ENCODE peak calls at places on chromosomes 4 and X, in six cellular contexts. I is neural crest cell, Z is GM12865, X is HFF-Myc, M is AG04450, C is brain microvascular endothelial cell. H is an unnamed sample.

GRCh38 chrX:101999644-102000539 is 68.1 kb upstream of the ZMAT1 start:
- DNase-seq in I (no peak), Z (no peak), X (no peak), M (no peak), C (no peak), H (no peak)

GRCh38 chrX:3129256-3129655 is 88.0 kb downstream of the ARSF start:
- DNase-seq in I (no peak), Z (no peak), X (peak; percentile 20), M (no peak), C (no peak), H (no peak)

GRCh38 chr4:109648266-109648996 is 54.8 kb downstream of the CASP6 start:
- DNase-seq in I (no peak), Z (peak; percentile 70), X (no peak), M (no peak), C (peak; percentile 28), H (no peak)

GRCh38 chr4:152590179-152591031 is 54.5 kb upstream of the FBXW7 start:
- DNase-seq in I (no peak), Z (peak; percentile 50), X (peak; percentile 84), M (peak; percentile 81), C (peak; percentile 93), H (no peak)

GRCh38 chr4:171983935-171984805 is 171.0 kb downstream of the GALNTL6 start:
- DNase-seq in I (no peak), Z (no peak), X (no peak), M (no peak), C (peak; percentile 12), H (no peak)

GRCh38 chrX:4570141-4570540 is 856.7 kb upstream of the PRKX start:
- DNase-seq in I (no peak), Z (no peak), X (no peak), M (no peak), C (no peak), H (no peak)

GRCh38 chrX:132876933-132877332 is 81.5 kb downstream of the HS6ST2 start:
- DNase-seq in I (no peak), Z (no peak), X (no peak), M (no peak), C (no peak), H (no peak)

GRCh38 chrX:127649011-127649410 is 403.2 kb downstream of the ACTRT1 start:
- DNase-seq in I (no peak), Z (no peak), X (no peak), M (no peak), C (no peak), H (no peak)

GRCh38 chr4:73776363-73776762 is 36.0 kb downstream of the CXCL8 start:
- DNase-seq in I (no peak), Z (no peak), X (peak; percentile 39), M (peak; percentile 63), C (peak; percentile 85), H (no peak)

GRCh38 chr4:104616401-104616820 is 121.7 kb upstream of the CXXC4 start:
- DNase-seq in I (no peak), Z (no peak), X (no peak), M (no peak), C (no peak), H (no peak)

GRCh38 chrX:149312936-149313432 is 192.1 kb downstream of the IDS start:
- DNase-seq in I (no peak), Z (no peak), X (no peak), M (no peak), C (no peak), H (no peak)

GRCh38 chr4:48375651-48376291 is 34.4 kb downstream of the SLAIN2 start:
- DNase-seq in I (no peak), Z (no peak), X (peak; percentile 56), M (peak; percentile 74), C (peak; percentile 91), H (no peak)

GRCh38 chrX:51837926-51838325 is 55.5 kb upstream of the MAGED1 start:
- DNase-seq in I (no peak), Z (no peak), X (peak; percentile 43), M (no peak), C (peak; percentile 26), H (no peak)

GRCh38 chr4:73707269-73707875 is 33.0 kb upstream of the CXCL8 start:
- DNase-seq in I (no peak), Z (no peak), X (no peak), M (no peak), C (no peak), H (no peak)

GRCh38 chr4:147754037-147754445 is 22.2 kb downstream of the ARHGAP10 start:
- DNase-seq in I (no peak), Z (no peak), X (peak; percentile 70), M (peak; percentile 82), C (peak; percentile 81), H (no peak)

GRCh38 chr4:40454816-40455215 is 119.7 kb downstream of the CHRNA9 start:
- DNase-seq in I (no peak), Z (no peak), X (no peak), M (no peak), C (no peak), H (no peak)

GRCh38 chr4:186900232-186900900 is 176.7 kb upstream of the FAT1 start:
- DNase-seq in I (no peak), Z (no peak), X (no peak), M (peak; percentile 24), C (peak; percentile 93), H (no peak)

GRCh38 chrX:80879143-80879542 is 69.5 kb upstream of the BRWD3 start:
- DNase-seq in I (no peak), Z (peak; percentile 0), X (no peak), M (no peak), C (no peak), H (peak; percentile 2)

GRCh38 chrX:8607326-8607725 is 124.6 kb downstream of the ANOS1 start:
- DNase-seq in I (no peak), Z (no peak), X (no peak), M (no peak), C (peak; percentile 28), H (no peak)

GRCh38 chr4:40956726-40957255 is 207.0 kb downstream of the NSUN7 start:
- DNase-seq in I (no peak), Z (no peak), X (no peak), M (no peak), C (no peak), H (no peak)

GRCh38 chr4:140234697-140235060 is 80.7 kb upstream of the MAML3 start:
- DNase-seq in I (no peak), Z (no peak), X (no peak), M (no peak), C (no peak), H (peak; percentile 37)

GRCh38 chr4:140237616-140238352 is 83.8 kb upstream of the MAML3 start:
- DNase-seq in I (peak; percentile 63), Z (no peak), X (peak; percentile 96), M (peak; percentile 88), C (peak; percentile 68), H (no peak)

GRCh38 chr4:140236649-140237160 is 82.7 kb upstream of the MAML3 start:
- DNase-seq in I (no peak), Z (no peak), X (no peak), M (no peak), C (no peak), H (no peak)

GRCh38 chr4:140229881-140230280 is 75.9 kb upstream of the MAML3 start:
- DNase-seq in I (no peak), Z (no peak), X (no peak), M (no peak), C (no peak), H (no peak)

DNA sequence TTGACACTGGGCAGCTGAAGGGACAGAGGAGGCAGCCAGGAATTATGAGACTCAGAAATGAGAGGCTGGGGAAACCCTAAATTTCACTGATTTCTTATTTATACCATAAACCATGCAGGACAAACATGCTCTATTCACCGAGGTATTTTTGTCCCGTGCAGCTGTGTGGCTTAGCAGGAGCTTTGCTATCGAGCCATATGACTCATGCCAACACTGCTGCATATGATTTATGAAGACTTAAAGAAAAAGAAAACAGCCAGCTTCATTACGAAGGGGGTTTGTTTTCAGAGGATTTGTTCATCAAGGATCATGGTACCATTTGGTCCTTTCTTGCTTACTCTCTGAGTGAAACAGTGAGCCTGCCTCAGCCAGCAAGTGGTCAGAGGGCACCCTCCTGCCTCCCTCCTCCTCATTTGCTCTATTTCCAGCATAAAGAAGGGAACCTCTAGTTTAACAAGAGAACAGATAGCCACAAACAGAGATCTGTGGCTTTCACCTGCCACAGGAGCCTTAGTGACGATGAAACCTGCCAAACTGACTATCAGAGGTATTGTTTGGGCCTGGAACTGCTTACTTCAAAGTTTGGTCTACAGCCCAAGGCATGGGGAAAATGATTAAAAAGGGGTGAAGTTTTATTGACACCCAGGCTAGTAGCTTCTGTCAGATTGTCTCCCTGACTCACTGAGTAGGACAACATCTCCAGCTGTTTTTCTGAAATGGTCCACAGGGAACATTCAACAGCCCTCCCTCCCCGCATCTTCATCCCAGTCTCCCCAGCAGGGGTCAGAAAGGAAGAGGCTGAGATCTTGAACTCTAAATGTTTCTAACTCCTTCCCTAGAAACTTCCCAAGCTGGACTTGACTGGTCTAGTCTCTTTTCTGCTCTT is 80.1 kb upstream of the MAML3 start:
- DNase-seq in I (no peak), Z (no peak), X (no peak), M (peak; percentile 61), C (peak; percentile 69), H (peak; percentile 28)
- TF ChIP-seq CTCF in I (no peak), Z (no peak), X (peak; percentile 12), M (peak; percentile 26), C (peak; percentile 26), H (no peak)

GRCh38 chrX:65300104-65300809 is 234.3 kb downstream of the LAS1L start:
- DNase-seq in I (no peak), Z (no peak), X (no peak), M (no peak), C (no peak), H (no peak)
- TF ChIP-seq CTCF in I (no peak), Z (no peak), X (no peak), M (no peak), C (no peak), H (no peak)

DNA sequence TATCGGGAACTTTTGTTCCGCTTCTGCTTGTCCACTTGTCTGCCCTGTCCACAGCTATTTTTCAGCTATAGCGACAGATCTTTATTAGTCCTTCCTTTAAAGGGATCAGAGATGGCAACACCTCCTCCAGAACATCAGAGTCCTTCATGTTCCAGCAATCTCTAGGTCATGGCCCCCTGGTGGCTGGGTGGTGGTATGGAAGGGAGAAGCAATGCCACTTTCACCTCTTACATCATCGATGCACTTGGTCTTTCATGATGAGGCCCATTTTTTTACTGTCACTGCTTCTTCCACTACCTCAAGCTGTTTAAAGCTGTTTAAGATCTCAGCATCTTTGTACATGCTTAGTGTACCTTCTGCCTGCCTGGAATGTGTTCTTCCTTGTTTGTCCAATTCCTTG is 106.7 kb downstream of the ARHGAP6 start:
- DNase-seq in I (no peak), Z (peak; percentile 49), X (no peak), M (no peak), C (no peak), H (peak; percentile 58)
- TF ChIP-seq CTCF in I (peak; percentile 49), Z (peak; percentile 29), X (peak; percentile 47), M (peak; percentile 37), C (peak; percentile 61), H (peak; percentile 44)

GRCh38 chrX:139206914-139207313 is 323.6 kb upstream of the F9 start:
- DNase-seq in I (no peak), Z (no peak), X (no peak), M (no peak), C (no peak), H (no peak)

GRCh38 chrX:139202742-139203410 is 327.7 kb upstream of the F9 start:
- DNase-seq in I (peak; percentile 39), Z (no peak), X (no peak), M (no peak), C (no peak), H (no peak)

GRCh38 chrX:139204576-139204902 is 326.0 kb upstream of the F9 start:
- DNase-seq in I (peak; percentile 16), Z (no peak), X (no peak), M (no peak), C (no peak), H (no peak)

GRCh38 chrX:139203681-139204575 is 326.6 kb upstream of the F9 start:
- DNase-seq in I (peak; percentile 53), Z (peak; percentile 9), X (no peak), M (no peak), C (no peak), H (no peak)

GRCh38 chrX:139204903-139205667 is 325.5 kb upstream of the F9 start:
- DNase-seq in I (peak; percentile 67), Z (peak; percentile 11), X (no peak), M (no peak), C (no peak), H (peak; percentile 34)
- TF ChIP-seq CTCF in I (peak; percentile 35), Z (no peak), X (no peak), M (no peak), C (no peak), H (no peak)